ENCODE peak calls at places on chromosomes 6 and 20, in eight cellular contexts. One of them, this sample, is unnamed.

GRCh38 chr6:168447282-168447681 is 6.3 kb downstream of the SMOC2 start:
- ATAC-seq in GM23338: no peak
- ATAC-seq in K562: no peak
- ATAC-seq in Panc1: no peak
- ATAC-seq in upper lobe of left lung: no peak
- ATAC-seq in HepG2: no peak
- ATAC-seq in GM12878: no peak
- ATAC-seq in HCT116: no peak
- ATAC-seq in this sample: no peak

GRCh38 chr20:51985013-51985415 is 182.7 kb upstream of the SALL4 start:
- ATAC-seq in HCT116: peak; percentile 76
- ATAC-seq in HepG2: peak; percentile 50
- ATAC-seq in K562: peak; percentile 37
- ATAC-seq in Panc1: no peak
- ATAC-seq in upper lobe of left lung: peak; percentile 89
- ATAC-seq in GM12878: no peak
- ATAC-seq in GM23338: no peak
- ATAC-seq in this sample: peak; percentile 92

GRCh38 chr6:139028658-139029469 is at the start of gene ABRACL:
- ATAC-seq in GM23338: peak; percentile 42
- ATAC-seq in HCT116: peak; percentile 88
- ATAC-seq in HepG2: peak; percentile 88
- ATAC-seq in GM12878: peak; percentile 80
- ATAC-seq in K562: peak; percentile 71
- ATAC-seq in upper lobe of left lung: peak; percentile 82
- ATAC-seq in Panc1: peak; percentile 86
- ATAC-seq in this sample: peak; percentile 61

GRCh38 chr6:38337819-38338465 is 301.8 kb downstream of the BTBD9 start:
- ATAC-seq in K562: peak; percentile 57
- ATAC-seq in HCT116: peak; percentile 67
- ATAC-seq in upper lobe of left lung: no peak
- ATAC-seq in GM23338: no peak
- ATAC-seq in HepG2: peak; percentile 94
- ATAC-seq in GM12878: no peak
- ATAC-seq in Panc1: peak; percentile 66
- ATAC-seq in this sample: no peak

GRCh38 chr6:75213112-75213511 is 7.3 kb upstream of the COL12A1 start:
- ATAC-seq in HCT116: no peak
- ATAC-seq in K562: no peak
- ATAC-seq in upper lobe of left lung: no peak
- ATAC-seq in Panc1: no peak
- ATAC-seq in GM12878: no peak
- ATAC-seq in HepG2: no peak
- ATAC-seq in GM23338: peak; percentile 14
- ATAC-seq in this sample: no peak

GRCh38 chr6:41426888-41427641 is 91.7 kb downstream of the NCR2 start:
- ATAC-seq in GM23338: peak; percentile 10
- ATAC-seq in K562: no peak
- ATAC-seq in Panc1: no peak
- ATAC-seq in upper lobe of left lung: no peak
- ATAC-seq in GM12878: no peak
- ATAC-seq in HepG2: no peak
- ATAC-seq in HCT116: no peak
- ATAC-seq in this sample: no peak

GRCh38 chr6:20207096-20207454 is 5.2 kb downstream of the MBOAT1 start:
- ATAC-seq in HepG2: no peak
- ATAC-seq in upper lobe of left lung: no peak
- ATAC-seq in HCT116: no peak
- ATAC-seq in K562: no peak
- ATAC-seq in GM12878: no peak
- ATAC-seq in GM23338: no peak
- ATAC-seq in Panc1: no peak
- ATAC-seq in this sample: no peak

GRCh38 chr20:46240065-46240464 is 68.2 kb downstream of the CDH22 start:
- ATAC-seq in GM23338: no peak
- ATAC-seq in Panc1: no peak
- ATAC-seq in GM12878: no peak
- ATAC-seq in upper lobe of left lung: no peak
- ATAC-seq in HCT116: no peak
- ATAC-seq in HepG2: no peak
- ATAC-seq in K562: no peak
- ATAC-seq in this sample: no peak

GRCh38 chr6:102390541-102390940 is 997.0 kb downstream of the GRIK2 start:
- ATAC-seq in GM12878: no peak
- ATAC-seq in K562: no peak
- ATAC-seq in HCT116: no peak
- ATAC-seq in HepG2: no peak
- ATAC-seq in upper lobe of left lung: no peak
- ATAC-seq in GM23338: no peak
- ATAC-seq in Panc1: no peak
- ATAC-seq in this sample: no peak

GRCh38 chr6:110351546-110351945 is 6.6 kb downstream of the METTL24 start:
- ATAC-seq in GM12878: no peak
- ATAC-seq in upper lobe of left lung: no peak
- ATAC-seq in HepG2: no peak
- ATAC-seq in K562: no peak
- ATAC-seq in Panc1: no peak
- ATAC-seq in GM23338: peak; percentile 16
- ATAC-seq in HCT116: no peak
- ATAC-seq in this sample: no peak

GRCh38 chr6:110355031-110355430 is 3.1 kb downstream of the METTL24 start:
- ATAC-seq in upper lobe of left lung: no peak
- ATAC-seq in K562: no peak
- ATAC-seq in GM12878: no peak
- ATAC-seq in GM23338: peak; percentile 6
- ATAC-seq in Panc1: no peak
- ATAC-seq in HepG2: no peak
- ATAC-seq in HCT116: no peak
- ATAC-seq in this sample: no peak

GRCh38 chr6:110355727-110356126 is 2.4 kb downstream of the METTL24 start:
- ATAC-seq in GM12878: no peak
- ATAC-seq in GM23338: peak; percentile 58
- ATAC-seq in HCT116: no peak
- ATAC-seq in upper lobe of left lung: no peak
- ATAC-seq in K562: no peak
- ATAC-seq in HepG2: peak; percentile 44
- ATAC-seq in Panc1: no peak
- ATAC-seq in this sample: no peak

GRCh38 chr6:110353420-110353819 is 4.7 kb downstream of the METTL24 start:
- ATAC-seq in GM12878: no peak
- ATAC-seq in HCT116: no peak
- ATAC-seq in GM23338: no peak
- ATAC-seq in K562: no peak
- ATAC-seq in HepG2: no peak
- ATAC-seq in upper lobe of left lung: no peak
- ATAC-seq in Panc1: no peak
- ATAC-seq in this sample: no peak

GRCh38 chr6:110352603-110353303 is 5.4 kb downstream of the METTL24 start:
- ATAC-seq in upper lobe of left lung: no peak
- ATAC-seq in HepG2: no peak
- ATAC-seq in GM23338: peak; percentile 11
- ATAC-seq in K562: no peak
- ATAC-seq in HCT116: no peak
- ATAC-seq in GM12878: no peak
- ATAC-seq in Panc1: no peak
- ATAC-seq in this sample: peak; percentile 31
- TF ChIP-seq POLR2AphosphoS5 in upper lobe of left lung: no peak
- TF ChIP-seq POLR2AphosphoS5 in HepG2: no peak
- TF ChIP-seq POLR2AphosphoS5 in GM23338: no peak
- TF ChIP-seq POLR2AphosphoS5 in K562: no peak
- TF ChIP-seq POLR2AphosphoS5 in HCT116: no peak
- TF ChIP-seq POLR2AphosphoS5 in GM12878: no peak
- TF ChIP-seq POLR2AphosphoS5 in Panc1: no peak
- TF ChIP-seq POLR2AphosphoS5 in this sample: peak; percentile 53

DNA sequence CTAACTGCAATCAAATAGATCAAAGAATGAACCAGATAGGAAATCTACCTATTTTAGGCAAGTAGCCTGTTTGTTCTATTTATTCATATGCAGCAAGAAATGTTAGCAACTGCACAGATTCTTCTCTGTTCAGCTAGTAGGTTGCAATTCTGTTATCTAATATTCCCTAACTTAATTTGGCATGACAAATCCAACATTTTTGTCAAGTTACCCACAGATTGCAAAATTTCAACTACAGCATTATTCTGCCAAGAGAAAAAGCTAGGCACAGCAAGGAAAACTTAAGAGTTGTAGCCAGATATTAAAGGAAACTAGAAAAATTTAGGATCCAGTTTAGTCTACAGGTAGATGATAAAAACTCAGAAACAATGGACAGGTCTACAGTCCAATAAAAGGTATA is 104.4 kb upstream of the SYNCRIP start:
- ATAC-seq in HCT116: no peak
- ATAC-seq in K562: no peak
- ATAC-seq in HepG2: no peak
- ATAC-seq in GM12878: no peak
- ATAC-seq in GM23338: no peak
- ATAC-seq in upper lobe of left lung: no peak
- ATAC-seq in Panc1: no peak
- ATAC-seq in this sample: no peak
- H3K27ac ChIP-seq in HCT116: no peak overlapping the region
- H3K27ac ChIP-seq in K562: no peak overlapping the region
- H3K27ac ChIP-seq in HepG2: no peak overlapping the region
- H3K27ac ChIP-seq in GM12878: no peak overlapping the region
- H3K27ac ChIP-seq in GM23338: no peak overlapping the region
- H3K27ac ChIP-seq in upper lobe of left lung: no peak overlapping the region
- H3K27ac ChIP-seq in Panc1: no peak overlapping the region
- H3K27ac ChIP-seq in this sample: no peak overlapping the region

DNA sequence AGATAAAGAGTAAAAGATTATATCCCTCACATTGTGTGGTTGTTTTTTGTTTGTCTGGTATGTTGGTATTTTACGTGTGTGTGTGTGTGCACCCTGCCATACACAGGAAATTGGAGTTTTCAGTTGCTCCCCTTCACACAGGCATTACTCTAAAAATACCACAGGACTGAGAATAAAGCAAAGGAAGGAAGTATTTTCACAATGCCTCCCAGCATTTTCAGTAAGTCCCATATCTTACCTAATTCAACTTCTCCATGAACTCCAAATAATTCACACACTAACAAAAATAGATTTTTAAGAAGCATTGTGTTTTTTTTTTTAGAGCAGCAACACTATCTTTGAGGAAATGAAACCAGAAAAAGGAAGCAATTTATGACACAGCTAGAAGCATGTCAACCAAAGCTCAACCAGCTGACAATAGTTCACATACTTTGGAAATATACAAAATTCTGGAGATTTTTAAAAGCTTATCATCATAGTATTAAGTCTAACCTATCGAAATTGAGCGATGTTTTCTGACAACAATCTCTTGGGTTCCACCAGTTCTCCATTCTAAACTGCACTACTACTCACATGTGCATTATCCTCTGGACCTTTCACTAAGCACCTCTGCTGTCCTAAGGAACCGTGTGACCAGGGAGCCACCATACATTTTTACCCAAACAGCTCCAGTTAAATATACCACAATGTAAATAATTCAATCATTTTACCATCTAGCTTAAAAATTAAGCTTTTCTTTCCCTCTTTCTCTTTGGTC is 2.1 kb downstream of the UBE2J1 start:
- ATAC-seq in HCT116: no peak
- ATAC-seq in upper lobe of left lung: no peak
- ATAC-seq in Panc1: no peak
- ATAC-seq in K562: no peak
- ATAC-seq in HepG2: no peak
- ATAC-seq in GM23338: no peak
- ATAC-seq in GM12878: peak; percentile 20
- ATAC-seq in this sample: no peak
- TF ChIP-seq POLR2AphosphoS5 in HCT116: no peak
- TF ChIP-seq POLR2AphosphoS5 in upper lobe of left lung: no peak
- TF ChIP-seq POLR2AphosphoS5 in Panc1: no peak
- TF ChIP-seq POLR2AphosphoS5 in K562: no peak
- TF ChIP-seq POLR2AphosphoS5 in HepG2: no peak
- TF ChIP-seq POLR2AphosphoS5 in GM23338: no peak
- TF ChIP-seq POLR2AphosphoS5 in GM12878: no peak
- TF ChIP-seq POLR2AphosphoS5 in this sample: peak; percentile 8

GRCh38 chr20:61695741-61696140 is 369.9 kb downstream of the TAF4 start:
- ATAC-seq in GM23338: no peak
- ATAC-seq in HepG2: no peak
- ATAC-seq in Panc1: no peak
- ATAC-seq in GM12878: no peak
- ATAC-seq in upper lobe of left lung: no peak
- ATAC-seq in K562: no peak
- ATAC-seq in HCT116: no peak
- ATAC-seq in this sample: no peak

GRCh38 chr20:61696181-61696735 is 369.4 kb downstream of the TAF4 start:
- ATAC-seq in K562: no peak
- ATAC-seq in upper lobe of left lung: no peak
- ATAC-seq in GM23338: no peak
- ATAC-seq in HCT116: no peak
- ATAC-seq in HepG2: no peak
- ATAC-seq in GM12878: no peak
- ATAC-seq in Panc1: no peak
- ATAC-seq in this sample: no peak

GRCh38 chr20:61693055-61693600 is 372.6 kb downstream of the TAF4 start:
- ATAC-seq in GM12878: no peak
- ATAC-seq in Panc1: no peak
- ATAC-seq in HCT116: no peak
- ATAC-seq in HepG2: no peak
- ATAC-seq in GM23338: no peak
- ATAC-seq in upper lobe of left lung: no peak
- ATAC-seq in K562: no peak
- ATAC-seq in this sample: no peak

GRCh38 chr20:61692476-61692875 is 373.2 kb downstream of the TAF4 start:
- ATAC-seq in GM23338: no peak
- ATAC-seq in K562: no peak
- ATAC-seq in Panc1: no peak
- ATAC-seq in HCT116: no peak
- ATAC-seq in HepG2: no peak
- ATAC-seq in upper lobe of left lung: no peak
- ATAC-seq in GM12878: no peak
- ATAC-seq in this sample: no peak

GRCh38 chr20:61694666-61695065 is 371.0 kb downstream of the TAF4 start:
- ATAC-seq in GM23338: no peak
- ATAC-seq in HCT116: no peak
- ATAC-seq in K562: no peak
- ATAC-seq in upper lobe of left lung: no peak
- ATAC-seq in HepG2: no peak
- ATAC-seq in Panc1: no peak
- ATAC-seq in GM12878: no peak
- ATAC-seq in this sample: no peak
- H3K27ac ChIP-seq in GM23338: no peak overlapping the region
- H3K27ac ChIP-seq in HCT116: no peak overlapping the region
- H3K27ac ChIP-seq in K562: no peak overlapping the region
- H3K27ac ChIP-seq in upper lobe of left lung: no peak overlapping the region
- H3K27ac ChIP-seq in HepG2: no peak overlapping the region
- H3K27ac ChIP-seq in Panc1: no peak overlapping the region
- H3K27ac ChIP-seq in GM12878: no peak overlapping the region
- H3K27ac ChIP-seq in this sample: no peak overlapping the region